ENCODE peak calls at places on chromosomes 2 and 18, in eight cellular contexts. Y, G, D, X, U, H, B and R are unnamed samples.

GRCh38 chr2:199716807-199717586 is 134.0 kb downstream of the FTCDNL1 start:
- DNase-seq in U (no peak), D (no peak), Y (no peak), X (no peak), H (no peak), G (no peak), B (no peak), R (no peak)

GRCh38 chr2:105406221-105406620 is 7.4 kb upstream of the FHL2 start:
- DNase-seq in X (no peak), Y (no peak), H (peak), D (no peak), B (no peak), U (no peak), G (no peak), R (no peak)

GRCh38 chr18:23151414-23152099 is 16.3 kb downstream of the CABLES1 start:
- DNase-seq in H (no peak), G (no peak), U (peak), X (no peak), Y (no peak), B (peak), D (no peak), R (no peak)

GRCh38 chr2:61620244-61621159 is 82.3 kb upstream of the XPO1 start:
- DNase-seq in U (no peak), H (peak), X (no peak), D (no peak), B (peak), Y (no peak), G (no peak), R (no peak)

GRCh38 chr2:187266147-187266546 is 181.9 kb downstream of the CALCRL start:
- DNase-seq in Y (no peak), B (no peak), X (no peak), H (no peak), U (no peak), G (no peak), D (no peak), R (no peak)

GRCh38 chr2:64609229-64609994 is 44.3 kb downstream of the SERTAD2 start:
- DNase-seq in Y (no peak), U (peak), B (peak), X (no peak), H (peak), D (peak), G (peak), R (peak)

GRCh38 chr2:127125821-127126220 is 18.9 kb upstream of the BIN1 start:
- DNase-seq in D (no peak), B (no peak), Y (no peak), H (no peak), X (no peak), G (no peak), U (no peak), R (no peak)

GRCh38 chr2:44120428-44120827 is 48.2 kb upstream of the PPM1B start:
- DNase-seq in U (no peak), Y (no peak), D (no peak), X (no peak), G (no peak), B (peak), H (peak), R (no peak)

DNA sequence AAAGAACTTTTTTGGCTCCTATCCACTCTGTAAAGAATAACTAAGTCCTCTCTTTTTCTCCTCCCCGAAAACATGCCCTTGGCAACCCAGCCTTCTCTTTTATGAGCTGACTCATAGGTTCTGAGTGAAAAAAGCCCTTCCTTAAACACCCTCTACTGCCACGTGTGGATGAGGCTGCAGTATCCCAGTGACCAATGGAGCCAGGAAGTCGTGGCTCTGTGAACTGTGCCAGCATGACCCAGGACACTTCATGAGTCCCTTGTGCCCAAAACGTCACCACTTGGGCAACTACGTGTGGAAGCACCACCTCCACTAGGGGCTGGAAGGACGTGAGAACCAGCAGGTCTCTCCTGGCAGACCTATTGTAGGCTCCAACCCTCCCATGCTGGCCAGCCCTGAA is 349.6 kb downstream of the TNS1 start:
- DNase-seq in U (no peak), G (no peak), X (peak), H (peak), B (peak), Y (peak), D (no peak), R (peak)
- TF ChIP-seq POLR2A in U (no peak), G (no peak), X (no peak), H (no peak), B (no peak), Y (no peak), D (no peak), R (no peak)

GRCh38 chr2:42100696-42101585 is 53.1 kb downstream of the PKDCC start:
- DNase-seq in U (peak), B (peak), G (peak), D (peak), H (peak), Y (no peak), X (no peak), R (peak)
- TF ChIP-seq POLR2A in U (no peak), B (no peak), G (no peak), D (no peak), H (no peak), Y (no peak), X (no peak), R (peak)

GRCh38 chr2:156129227-156129626 is 203.3 kb downstream of the NR4A2 start:
- DNase-seq in D (no peak), Y (no peak), B (no peak), X (no peak), U (no peak), G (no peak), H (no peak), R (no peak)
- TF ChIP-seq POLR2A in D (no peak), Y (no peak), B (no peak), X (no peak), U (no peak), G (no peak), H (no peak), R (no peak)

DNA sequence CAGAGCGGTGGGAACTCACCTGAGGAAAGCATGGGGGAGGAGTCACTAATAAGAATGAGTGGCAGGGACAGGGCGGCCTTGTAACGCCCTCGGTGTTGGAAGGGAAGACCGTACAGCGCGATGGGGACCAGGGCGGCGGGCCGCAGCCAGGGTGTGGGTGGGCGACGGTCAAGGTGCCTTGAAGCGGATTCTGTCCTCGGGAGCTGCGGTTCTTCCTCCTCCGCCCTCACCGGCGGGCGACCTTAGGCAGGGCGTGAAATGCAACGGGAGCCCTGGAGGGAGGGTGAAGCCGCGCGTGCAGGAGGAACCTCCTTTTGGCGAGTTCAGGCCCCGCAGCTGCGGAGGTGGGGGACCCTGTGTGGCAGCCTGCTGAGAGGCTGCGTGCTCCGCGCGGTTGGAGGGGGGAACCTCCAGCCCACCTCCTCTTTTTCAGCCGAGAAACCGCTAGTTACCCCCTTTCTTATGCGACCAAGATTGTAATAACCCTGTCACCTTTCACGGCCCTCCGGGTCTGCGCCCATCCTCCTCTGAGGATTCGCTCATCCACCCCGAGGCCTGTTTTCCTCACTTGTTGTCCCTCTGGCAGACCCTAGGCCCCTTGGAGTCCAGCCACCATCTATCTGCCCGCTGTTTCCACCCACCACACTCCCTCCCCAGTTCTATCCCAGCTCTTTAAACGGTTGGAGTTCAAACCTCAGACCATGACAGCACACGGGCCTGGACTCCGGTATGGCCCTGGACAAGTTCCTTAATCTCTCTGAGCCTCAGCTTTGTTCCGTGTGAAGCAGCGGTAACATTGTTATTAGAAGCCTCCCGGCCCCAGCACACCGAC is 817 bp upstream of the RNU2-63P start:
- DNase-seq in U (peak), B (peak), Y (no peak), H (no peak), D (no peak), G (peak), X (peak), R (peak)
- TF ChIP-seq POLR2A in U (no peak), B (no peak), Y (no peak), H (no peak), D (no peak), G (no peak), X (no peak), R (no peak)

GRCh38 chr2:177169810-177170514 is 42.6 kb upstream of the HNRNPA3 start:
- DNase-seq in D (no peak), U (no peak), Y (no peak), B (no peak), X (no peak), H (no peak), G (no peak), R (no peak)
- TF ChIP-seq POLR2A in D (no peak), U (no peak), Y (no peak), B (no peak), X (no peak), H (no peak), G (no peak), R (no peak)

DNA sequence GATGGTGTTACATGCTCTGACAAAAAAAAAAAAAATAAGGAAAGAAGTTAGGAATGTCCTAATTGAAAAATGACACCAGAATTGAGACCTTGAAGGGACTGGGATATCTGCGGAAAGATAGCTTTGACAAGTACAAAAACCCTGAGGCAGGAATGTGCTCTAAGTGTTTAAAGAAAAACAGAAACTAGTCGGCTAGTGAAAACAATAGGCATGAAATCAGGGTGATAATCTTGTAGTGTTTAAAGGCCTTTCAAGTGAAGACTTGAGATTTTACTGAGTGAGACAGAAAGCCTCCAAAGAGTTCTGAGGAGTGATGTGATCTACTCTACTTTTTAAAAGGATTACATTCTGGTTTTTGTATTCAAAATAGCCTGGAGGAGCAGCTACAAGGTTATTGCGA is 107.4 kb downstream of the COBLL1 start:
- DNase-seq in D (no peak), Y (no peak), H (no peak), U (no peak), X (no peak), G (no peak), B (no peak), R (no peak)
- TF ChIP-seq POLR2A in D (no peak), Y (no peak), H (no peak), U (no peak), X (no peak), G (no peak), B (no peak), R (no peak)

GRCh38 chr2:88694015-88694414 is 2.5 kb downstream of the RPIA start:
- DNase-seq in B (peak), D (no peak), X (no peak), G (no peak), Y (no peak), H (no peak), U (no peak), R (peak)
- TF ChIP-seq POLR2A in B (no peak), D (no peak), X (no peak), G (no peak), Y (no peak), H (no peak), U (no peak), R (no peak)

GRCh38 chr2:287471-287885 is 413 bp downstream of the ALKAL2 start:
- DNase-seq in Y (no peak), D (no peak), B (no peak), X (no peak), H (peak), G (no peak), U (peak), R (no peak)

GRCh38 chr2:289362-290089 is 1.6 kb upstream of the ALKAL2 start:
- DNase-seq in Y (peak), H (peak), D (peak), U (no peak), G (no peak), B (no peak), X (peak), R (peak)

GRCh38 chr2:286774-287392 is 1.0 kb downstream of the ALKAL2 start:
- DNase-seq in G (no peak), D (no peak), X (no peak), B (no peak), Y (no peak), U (no peak), H (no peak), R (no peak)

GRCh38 chr2:288743-289361 is 961 bp upstream of the ALKAL2 start:
- DNase-seq in Y (peak), X (no peak), D (no peak), G (no peak), U (no peak), H (no peak), B (no peak), R (no peak)

DNA sequence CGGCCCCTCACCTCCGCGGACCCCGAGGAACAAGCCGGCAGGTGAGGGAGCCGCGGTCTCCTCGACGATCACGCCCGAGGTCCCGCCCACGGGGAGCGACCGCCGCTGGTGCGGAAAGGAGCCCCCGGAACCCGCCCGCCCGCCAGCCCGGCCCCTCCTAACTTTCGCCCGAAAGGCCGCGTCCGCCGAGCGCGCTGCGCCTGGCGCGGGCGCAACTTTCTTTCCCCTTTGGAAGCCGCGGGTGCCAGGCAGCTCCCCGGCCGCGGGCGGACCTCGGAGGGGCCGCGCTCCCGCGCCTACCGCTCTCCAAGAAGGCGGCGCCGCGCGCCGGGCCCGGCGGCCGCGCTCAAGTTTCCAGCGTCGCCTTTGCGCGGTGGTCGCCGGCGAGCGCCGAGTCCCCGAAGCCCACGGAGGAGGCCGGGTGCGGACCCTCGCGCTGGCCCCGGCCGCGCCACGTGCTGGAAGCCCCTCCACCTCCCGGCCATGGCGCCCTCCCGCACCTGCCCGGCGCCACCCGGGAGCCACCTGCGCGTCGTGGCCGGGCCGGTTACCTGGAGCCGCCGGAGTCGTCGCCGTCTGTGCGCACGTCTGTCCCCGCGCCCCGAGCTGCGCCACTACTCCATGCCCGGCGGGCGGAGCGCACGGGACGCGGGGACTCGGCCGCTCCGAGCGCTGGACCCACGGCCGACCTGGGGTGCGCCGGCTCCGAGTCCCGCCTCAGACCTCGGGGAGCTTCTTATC is at the start of gene ALKAL2:
- DNase-seq in U (peak), G (no peak), H (no peak), D (peak), B (no peak), Y (no peak), X (no peak), R (peak)
- TF ChIP-seq POLR2A in U (no peak), G (no peak), H (no peak), D (no peak), B (no peak), Y (no peak), X (no peak), R (no peak)

GRCh38 chr2:74458957-74459290 is 686 bp downstream of the WBP1 start:
- DNase-seq in G (peak), Y (no peak), H (no peak), D (no peak), U (no peak), X (no peak), B (no peak), R (no peak)

GRCh38 chr2:74458132-74458956 is at the start of gene WBP1:
- DNase-seq in H (peak), G (peak), D (peak), U (peak), X (peak), B (peak), Y (peak), R (peak)

GRCh38 chr2:74457129-74457548 is 1.1 kb upstream of the WBP1 start:
- DNase-seq in G (no peak), H (peak), Y (no peak), B (no peak), U (no peak), D (no peak), X (no peak), R (no peak)

GRCh38 chr2:74457549-74458131 is 598 bp upstream of the WBP1 start:
- DNase-seq in H (no peak), B (peak), D (peak), Y (no peak), G (peak), X (peak), U (peak), R (peak)

GRCh38 chr2:74454654-74455511 is at the start of gene INO80B:
- DNase-seq in B (peak), X (peak), Y (peak), H (peak), D (peak), U (peak), G (peak), R (peak)
- TF ChIP-seq POLR2A in B (peak), X (no peak), Y (peak), H (no peak), D (no peak), U (peak), G (no peak), R (no peak)

DNA sequence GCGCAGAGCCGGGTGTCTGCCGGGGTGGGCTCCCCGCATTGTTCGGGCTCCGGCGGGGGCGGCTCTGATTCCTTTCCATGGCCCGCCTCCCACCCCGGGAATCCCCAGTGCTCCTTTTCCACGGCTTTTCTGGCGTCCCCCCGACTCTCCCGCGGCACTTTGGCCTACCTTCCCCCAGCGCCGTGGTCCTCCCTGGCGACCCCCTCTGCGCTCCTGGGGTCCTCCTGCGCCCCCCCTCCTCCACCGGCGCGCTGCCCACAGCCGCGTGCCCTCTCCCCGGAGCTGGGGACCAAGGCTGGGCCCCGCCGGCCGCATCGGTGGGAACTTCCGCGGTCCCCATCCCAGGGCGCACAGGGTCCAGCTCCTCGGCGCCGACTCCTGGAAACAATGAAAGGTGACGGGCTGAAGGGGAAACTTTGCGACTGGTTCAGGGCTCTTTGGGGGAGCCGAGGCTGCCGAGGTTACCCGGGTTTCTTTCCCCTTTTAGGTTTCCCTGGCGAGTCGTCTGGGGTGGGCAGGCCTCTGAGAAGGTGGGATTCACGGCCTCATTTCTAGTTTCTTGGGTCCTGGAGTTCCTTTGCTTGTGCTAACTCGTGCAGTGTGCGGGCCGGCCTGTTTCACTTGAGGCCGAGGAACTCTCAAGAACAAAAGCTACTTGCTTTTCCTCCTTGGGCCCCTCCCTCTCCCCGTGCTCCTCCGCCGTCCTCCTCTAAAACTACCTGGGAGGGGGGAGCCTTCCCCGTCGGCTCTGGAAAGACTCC is 2.2 kb downstream of the TGIF1 start:
- DNase-seq in H (peak), X (peak), D (peak), B (peak), U (peak), G (peak), Y (peak), R (peak)
- TF ChIP-seq POLR2A in H (peak), X (no peak), D (peak), B (no peak), U (peak), G (no peak), Y (peak), R (peak)